ENCODE peak calls at places on chromosomes 16 and 17, in nine cellular contexts. E is H9; N is activated T-helper 1 cell treated with Interleukin-2 at 50 U/mL for 16 hours; V is Peyer's patch; U is activated CD4-positive, alpha-beta T cell treated with anti-CD3 and anti-CD28 coated beads, Interleukin-2, amount 50 U/mL, for 1 hour; L is uterus; P is left colon; J is left cardiac atrium; R is stimulated activated CD4-positive, alpha-beta T cell treated with anti-CD3 and anti-CD28 coated beads, Interleukin-12 subunit alpha, Interleukin-12 subunit beta, amount 100 ng/mL, for 48 hours. W is an unnamed sample.

GRCh38 chr16:72848759-72849664 is 198.9 kb downstream of the ZFHX3 start:
- DNase-seq in E (no peak), N (no peak), V (peak), U (no peak), L (peak), P (peak), J (peak), R (no peak), W (peak)

GRCh38 chr16:3149630-3150345 is 15.0 kb downstream of the ZNF213 start:
- DNase-seq in E (peak), N (no peak), V (peak), U (peak), L (peak), P (peak), J (peak), R (no peak), W (no peak)

GRCh38 chr16:5510819-5511370 is 413.3 kb upstream of the EEF2KMT start:
- DNase-seq in E (no peak), N (no peak), V (no peak), U (no peak), L (no peak), P (no peak), J (no peak), R (no peak), W (no peak)

GRCh38 chr16:53220585-53220984 is 165.8 kb downstream of the CHD9 start:
- DNase-seq in E (no peak), N (no peak), V (no peak), U (no peak), L (no peak), P (no peak), J (no peak), R (no peak), W (no peak)

GRCh38 chr17:44363613-44364159 is at the start of gene FAM171A2:
- DNase-seq in E (peak), N (peak), V (no peak), U (peak), L (peak), P (peak), J (peak), R (peak), W (no peak)

GRCh38 chr17:65656390-65657250 is 95.2 kb upstream of the AXIN2 start:
- DNase-seq in E (no peak), N (no peak), V (no peak), U (no peak), L (no peak), P (no peak), J (no peak), R (peak), W (no peak)

GRCh38 chr17:82153295-82153691 is 55.3 kb upstream of the FASN start:
- DNase-seq in E (no peak), N (no peak), V (no peak), U (no peak), L (no peak), P (no peak), J (no peak), R (no peak), W (no peak)

GRCh38 chr17:48832491-48832890 is 1.7 kb downstream of the CALCOCO2 start:
- DNase-seq in E (no peak), N (no peak), V (no peak), U (no peak), L (no peak), P (no peak), J (no peak), R (no peak), W (no peak)

GRCh38 chr16:75296606-75297005 is 45.2 kb upstream of the BCAR1 start:
- DNase-seq in E (no peak), N (no peak), V (no peak), U (no peak), L (no peak), P (no peak), J (peak), R (no peak), W (no peak)

GRCh38 chr17:82173351-82174041 is 39.1 kb downstream of the CCDC57 start:
- DNase-seq in E (peak), N (no peak), V (no peak), U (no peak), L (no peak), P (no peak), J (no peak), R (no peak), W (no peak)

GRCh38 chr16:62089715-62090114 is 53.5 kb upstream of the CDH8 start:
- DNase-seq in E (no peak), N (no peak), V (no peak), U (no peak), L (no peak), P (no peak), J (no peak), R (no peak), W (no peak)

GRCh38 chr17:50221500-50222480 is 20.4 kb upstream of the COL1A1 start:
- DNase-seq in E (no peak), N (no peak), V (peak), U (no peak), L (peak), P (no peak), J (peak), R (no peak), W (no peak)

GRCh38 chr16:77660311-77660710 is 62.0 kb upstream of the NUDT7 start:
- DNase-seq in E (peak), N (no peak), V (no peak), U (no peak), L (no peak), P (peak), J (no peak), R (no peak), W (no peak)

GRCh38 chr17:2797632-2798031 is 1.4 kb downstream of the RAP1GAP2 start:
- DNase-seq in E (no peak), N (no peak), V (peak), U (no peak), L (no peak), P (peak), J (peak), R (no peak), W (no peak)

GRCh38 chr17:73478768-73479424 is 165.3 kb downstream of the SDK2 start:
- DNase-seq in E (peak), N (no peak), V (no peak), U (no peak), L (no peak), P (no peak), J (no peak), R (no peak), W (no peak)

GRCh38 chr16:89536371-89536770 is 24.1 kb upstream of the RPL13 start:
- DNase-seq in E (no peak), N (no peak), V (peak), U (no peak), L (no peak), P (peak), J (no peak), R (no peak), W (no peak)

GRCh38 chr17:30958187-30958586 is 12.7 kb upstream of the RNF135 start:
- DNase-seq in E (no peak), N (no peak), V (peak), U (no peak), L (no peak), P (no peak), J (no peak), R (no peak), W (no peak)

GRCh38 chr17:83174859-83175550 is 95.6 kb downstream of the METRNL start:
- DNase-seq in E (no peak), N (no peak), V (peak), U (no peak), L (no peak), P (peak), J (no peak), R (no peak), W (no peak)

GRCh38 chr17:64984776-64985521 is 65.7 kb upstream of the LRRC37A3 start:
- DNase-seq in E (no peak), N (peak), V (peak), U (peak), L (peak), P (no peak), J (no peak), R (no peak), W (no peak)

GRCh38 chr16:86755571-86756006 is 177.2 kb downstream of the FOXL1 start:
- DNase-seq in E (no peak), N (no peak), V (peak), U (no peak), L (no peak), P (no peak), J (peak), R (no peak), W (no peak)

GRCh38 chr17:336110-337021 is 16.2 kb downstream of the RPH3AL start:
- DNase-seq in E (peak), N (no peak), V (peak), U (peak), L (peak), P (peak), J (peak), R (no peak), W (peak)

GRCh38 chr17:48373882-48374281 is 56.1 kb downstream of the SKAP1 start:
- DNase-seq in E (no peak), N (no peak), V (no peak), U (no peak), L (no peak), P (no peak), J (no peak), R (no peak), W (no peak)

GRCh38 chr16:11399261-11399831 is 54.1 kb downstream of the RMI2 start:
- DNase-seq in E (no peak), N (no peak), V (no peak), U (no peak), L (no peak), P (no peak), J (peak), R (no peak), W (no peak)

GRCh38 chr16:14529010-14529669 is 100.9 kb downstream of the PARN start:
- DNase-seq in E (peak), N (no peak), V (peak), U (peak), L (peak), P (peak), J (peak), R (peak), W (peak)

GRCh38 chr16:11224096-11224893 is 31.7 kb downstream of the SOCS1 start:
- DNase-seq in E (peak), N (peak), V (peak), U (peak), L (peak), P (peak), J (peak), R (peak), W (peak)

GRCh38 chr17:1766382-1767135 is 4.7 kb downstream of the SERPINF1 start:
- DNase-seq in E (peak), N (no peak), V (no peak), U (no peak), L (peak), P (no peak), J (peak), R (no peak), W (no peak)

GRCh38 chr16:4085405-4085970 is 30.8 kb downstream of the ADCY9 start:
- DNase-seq in E (no peak), N (no peak), V (no peak), U (no peak), L (no peak), P (no peak), J (no peak), R (no peak), W (no peak)

GRCh38 chr16:66604376-66605176 is at the start of gene CMTM3:
- DNase-seq in E (peak), N (peak), V (peak), U (peak), L (peak), P (peak), J (peak), R (peak), W (peak)

GRCh38 chr17:21129023-21129681 is 2.4 kb downstream of the DHRS7B start:
- DNase-seq in E (no peak), N (no peak), V (no peak), U (no peak), L (peak), P (no peak), J (peak), R (no peak), W (peak)